ENCODE peak calls at places on chromosomes 16 and 17, in nine cellular contexts. X is endothelial cell, O is left ventricle myocardium inferior, F is mucosa of gallbladder, J is Daoy, R is type B pancreatic cell, P is thoracic aorta, N is HEK293T, K is dorsolateral prefrontal cortex. G is an unnamed sample.

GRCh38 chr17:73210002-73210678 is 17.3 kb downstream of the COG1 start:
- DNase-seq in X (no peak), N (peak), P (no peak), R (no peak), J (no peak), F (no peak), O (no peak), K (no peak), G (no peak)

GRCh38 chr17:57471941-57472368 is 215.6 kb downstream of the MSI2 start:
- DNase-seq in J (no peak), P (no peak), K (no peak), X (no peak), F (no peak), N (no peak), O (no peak), R (no peak), G (no peak)

GRCh38 chr17:31525801-31526549 is 134.5 kb downstream of the RAB11FIP4 start:
- DNase-seq in N (peak), X (peak), K (peak), J (peak), O (no peak), P (no peak), R (no peak), F (no peak), G (no peak)

GRCh38 chr17:62704381-62704971 is 77.0 kb downstream of the MRC2 start:
- DNase-seq in N (no peak), P (no peak), J (peak), F (no peak), O (no peak), K (peak), R (no peak), X (peak), G (no peak)

GRCh38 chr16:23597003-23597756 is 1.1 kb upstream of the NDUFAB1 start:
- DNase-seq in J (peak), X (peak), O (peak), N (peak), R (no peak), K (no peak), F (no peak), P (no peak), G (no peak)

GRCh38 chr17:18143044-18143936 is 34.7 kb downstream of the MYO15A start:
- DNase-seq in J (peak), F (no peak), O (no peak), N (peak), K (no peak), R (no peak), X (peak), P (no peak), G (no peak)

GRCh38 chr17:56125830-56126819 is 27.1 kb upstream of the ANKFN1 start:
- DNase-seq in K (no peak), P (no peak), J (peak), N (peak), F (peak), R (no peak), X (peak), O (no peak), G (no peak)

GRCh38 chr17:58753026-58753425 is 2.6 kb upstream of the PPM1E start:
- DNase-seq in J (no peak), K (no peak), R (no peak), P (no peak), N (no peak), X (no peak), O (no peak), F (no peak), G (no peak)

GRCh38 chr16:17591655-17592405 is 121.1 kb upstream of the XYLT1 start:
- DNase-seq in J (peak), K (no peak), P (no peak), F (no peak), R (no peak), N (no peak), X (no peak), O (no peak), G (no peak)

GRCh38 chr16:31265329-31266245 is 5.8 kb downstream of the ITGAM start:
- DNase-seq in R (no peak), K (no peak), O (no peak), N (no peak), F (no peak), P (no peak), J (peak), X (no peak), G (no peak)

GRCh38 chr16:54930034-54930938 is at the start of gene IRX5:
- DNase-seq in K (peak), R (peak), J (peak), N (peak), F (peak), P (peak), O (peak), X (peak), G (peak)

GRCh38 chr16:503150-504071 is 24.1 kb upstream of the CAPN15 start:
- DNase-seq in F (no peak), N (no peak), K (no peak), R (no peak), P (no peak), X (no peak), O (no peak), J (no peak), G (no peak)

GRCh38 chr17:77478281-77478680 is 337.5 kb downstream of the SEC14L1 start:
- DNase-seq in F (no peak), N (no peak), X (no peak), O (no peak), P (no peak), R (no peak), K (no peak), J (no peak), G (no peak)

GRCh38 chr16:3223913-3224515 is 10.9 kb downstream of the ZNF200 start:
- DNase-seq in R (no peak), F (no peak), N (no peak), X (no peak), O (no peak), K (no peak), P (no peak), J (no peak), G (no peak)

GRCh38 chr16:57544129-57544653 is 1.7 kb downstream of the ADGRG5 start:
- DNase-seq in N (peak), J (no peak), R (peak), X (no peak), K (no peak), P (no peak), F (peak), O (no peak), G (no peak)

GRCh38 chr16:46607529-46607928 is 13.7 kb downstream of the SHCBP1 start:
- DNase-seq in N (no peak), F (no peak), R (no peak), J (no peak), P (no peak), K (no peak), X (no peak), O (no peak), G (no peak)

GRCh38 chr17:2222901-2223616 is 80.5 kb downstream of the SMG6 start:
- DNase-seq in X (no peak), J (peak), R (no peak), F (peak), P (no peak), O (peak), K (no peak), N (no peak), G (no peak)

GRCh38 chr16:89958068-89958467 is 9.5 kb downstream of the DEF8 start:
- DNase-seq in F (peak), X (peak), R (no peak), O (peak), J (no peak), K (no peak), N (peak), P (no peak), G (no peak)

GRCh38 chr16:17773698-17774101 is 302.9 kb upstream of the XYLT1 start:
- DNase-seq in X (no peak), F (no peak), K (peak), O (no peak), P (no peak), J (no peak), N (no peak), R (no peak), G (peak)

GRCh38 chr16:72785886-72786285 is 262.0 kb downstream of the ZFHX3 start:
- DNase-seq in P (no peak), X (no peak), F (no peak), O (no peak), N (no peak), R (no peak), K (no peak), J (peak), G (no peak)